ENCODE peak calls at places on chromosomes 5 and 9, in seven cellular contexts. R is AG04450, Y is adrenal gland, W is Peyer's patch, E is aorta, X is RWPE1, O is astrocyte. S is an unnamed sample.
A peak's percentile ranks its signal among the peaks of the same experiment; 100 is the strongest.

GRCh38 chr9:69564557-69564956 is 107.6 kb downstream of the APBA1 start:
- DNase-seq in Y (no peak), X (no peak), O (no peak), R (no peak), E (no peak), W (no peak), S (no peak)

GRCh38 chr9:96429710-96430109 is 11.5 kb upstream of the ZNF367 start:
- DNase-seq in O (no peak), Y (no peak), X (no peak), E (no peak), R (no peak), W (no peak), S (no peak)

GRCh38 chr5:179863449-179864085 is 5.0 kb upstream of the MRNIP start:
- DNase-seq in R (no peak), Y (no peak), E (peak; percentile 74), W (no peak), O (no peak), X (no peak), S (no peak)

GRCh38 chr5:79237735-79238560 is 2.0 kb downstream of the JMY start:
- DNase-seq in X (no peak), E (no peak), R (no peak), Y (no peak), O (no peak), W (no peak), S (no peak)

GRCh38 chr9:134853893-134854292 is 26.7 kb upstream of the FCN2 start:
- DNase-seq in O (no peak), W (no peak), X (no peak), R (no peak), E (peak; percentile 34), Y (no peak), S (no peak)

GRCh38 chr5:60633336-60633735 is 66.6 kb downstream of the DEPDC1B start:
- DNase-seq in E (peak; percentile 78), R (peak; percentile 41), O (peak; percentile 87), Y (no peak), W (no peak), X (peak; percentile 11), S (no peak)

GRCh38 chr9:34986541-34987047 is 3.0 kb upstream of the DNAJB5 start:
- DNase-seq in O (peak; percentile 18), X (no peak), R (no peak), Y (peak; percentile 22), W (peak; percentile 68), E (peak; percentile 74), S (no peak)

GRCh38 chr5:39073759-39074008 is 515 bp downstream of the RICTOR start:
- DNase-seq in Y (no peak), R (no peak), E (no peak), O (no peak), W (no peak), X (no peak), S (peak; percentile 61)

GRCh38 chr5:143199161-143199560 is 204.3 kb downstream of the NR3C1 start:
- DNase-seq in E (no peak), Y (no peak), R (no peak), X (no peak), W (no peak), O (no peak), S (no peak)

GRCh38 chr5:119750887-119751733 is 121.8 kb downstream of the FAM170A start:
- DNase-seq in X (no peak), Y (no peak), O (no peak), R (no peak), W (no peak), E (no peak), S (no peak)

GRCh38 chr5:150438873-150439546 is 10.5 kb downstream of the RPS14 start:
- DNase-seq in E (no peak), X (peak; percentile 51), O (no peak), Y (no peak), R (no peak), W (no peak), S (peak; percentile 39)

GRCh38 chr5:134227259-134227658 is 1.4 kb upstream of the PPP2CA start:
- DNase-seq in W (no peak), X (no peak), R (no peak), O (no peak), Y (no peak), E (no peak), S (peak; percentile 12)

GRCh38 chr5:61600141-61600480 is 268.1 kb downstream of the ZSWIM6 start:
- DNase-seq in E (no peak), O (no peak), X (no peak), W (no peak), R (no peak), Y (no peak), S (no peak)

GRCh38 chr5:151086905-151087360 is 6.1 kb upstream of the TNIP1 start:
- DNase-seq in W (peak; percentile 76), X (no peak), E (peak; percentile 72), O (no peak), R (no peak), Y (no peak), S (peak; percentile 70)

GRCh38 chr5:142432961-142433360 is 108.1 kb upstream of the SPRY4 start:
- DNase-seq in W (peak; percentile 31), Y (no peak), R (no peak), O (no peak), X (no peak), E (no peak), S (peak; percentile 36)

GRCh38 chr9:100852088-100852487 is 176.4 kb upstream of the PLPPR1 start:
- DNase-seq in Y (no peak), R (no peak), X (no peak), O (no peak), E (no peak), W (no peak), S (no peak)

GRCh38 chr9:133959171-133959570 is 33.0 kb downstream of the VAV2 start:
- DNase-seq in E (no peak), O (no peak), X (no peak), W (no peak), R (no peak), Y (no peak), S (no peak)

GRCh38 chr5:67799732-67800234 is 415.8 kb upstream of the PIK3R1 start:
- DNase-seq in O (peak; percentile 48), E (no peak), W (no peak), Y (peak; percentile 19), R (no peak), X (no peak), S (no peak)

GRCh38 chr9:134980516-134980915 is 62.8 kb upstream of the FCN1 start:
- DNase-seq in W (no peak), R (no peak), X (no peak), O (no peak), Y (no peak), E (peak; percentile 61), S (no peak)

GRCh38 chr9:128275198-128276007 is at the start of gene GOLGA2:
- DNase-seq in R (no peak), Y (peak; percentile 50), W (no peak), O (peak; percentile 67), X (peak; percentile 80), E (peak; percentile 86), S (peak; percentile 42)

GRCh38 chr5:102600964-102601363 is 102.2 kb upstream of the SLCO6A1 start:
- DNase-seq in R (no peak), Y (peak; percentile 26), O (peak; percentile 27), E (no peak), W (no peak), X (no peak), S (no peak)

GRCh38 chr9:81754245-81754644 is 64.9 kb upstream of the TLE1 start:
- DNase-seq in X (no peak), Y (no peak), E (no peak), W (no peak), O (peak; percentile 21), R (no peak), S (no peak)

GRCh38 chr5:149681922-149682321 is 48.2 kb upstream of the PPARGC1B start:
- DNase-seq in O (no peak), W (no peak), X (no peak), Y (no peak), R (no peak), E (no peak), S (no peak)

GRCh38 chr5:139262414-139263139 is 31.0 kb upstream of the MATR3 start:
- DNase-seq in O (peak; percentile 84), X (peak; percentile 96), E (peak; percentile 93), R (peak; percentile 87), Y (peak; percentile 91), W (peak; percentile 51), S (peak; percentile 89)
- H3K27ac ChIP-seq in O (no peak overlapping the region), X (no peak overlapping the region), E (no peak overlapping the region), R (no peak overlapping the region), Y (peak overlapping the region; percentile 23), W (no peak overlapping the region), S (no peak overlapping the region)

GRCh38 chr5:158640581-158640980 is 459.1 kb downstream of the EBF1 start:
- DNase-seq in E (no peak), R (no peak), W (no peak), O (peak; percentile 31), Y (no peak), X (peak; percentile 35), S (peak; percentile 24)
- H3K27ac ChIP-seq in E (no peak overlapping the region), R (no peak overlapping the region), W (no peak overlapping the region), O (peak overlapping the region; percentile 43), Y (no peak overlapping the region), X (no peak overlapping the region), S (no peak overlapping the region)

DNA sequence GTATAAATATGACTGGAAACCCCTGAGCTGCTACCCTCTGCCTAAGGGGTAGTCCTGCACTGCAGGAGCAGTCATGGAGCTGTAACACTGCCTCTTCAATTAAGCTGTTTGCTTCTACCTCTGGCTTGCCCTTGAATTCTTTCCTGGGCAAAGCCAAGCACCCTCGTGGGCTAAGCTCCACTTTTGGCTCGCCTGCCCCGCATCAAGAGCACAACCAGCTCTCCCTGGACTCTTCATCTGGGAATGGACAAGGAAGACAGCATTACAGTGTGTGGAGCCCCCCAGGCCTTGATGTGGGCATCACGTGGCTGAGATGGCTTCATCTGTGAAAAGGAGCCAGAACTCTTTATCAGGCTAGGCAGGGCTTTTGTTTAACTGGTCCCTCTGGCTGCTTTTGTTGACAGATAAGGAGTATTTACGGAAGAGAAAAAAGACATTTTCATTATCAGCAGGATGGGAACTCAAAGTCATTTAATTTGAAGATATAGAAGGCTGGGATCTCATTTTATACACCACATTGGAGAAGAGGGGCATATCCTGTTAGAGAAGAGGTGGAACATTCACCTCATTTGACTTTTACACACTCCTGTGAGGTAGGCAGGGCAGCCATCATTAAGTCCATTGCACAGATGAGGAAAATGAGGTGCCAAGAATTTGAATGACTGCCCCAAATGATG is 137.8 kb downstream of the SEMA6A start:
- DNase-seq in R (no peak), X (no peak), Y (no peak), O (no peak), W (no peak), E (no peak), S (no peak)
- H3K27ac ChIP-seq in R (no peak overlapping the region), X (no peak overlapping the region), Y (no peak overlapping the region), O (no peak overlapping the region), W (no peak overlapping the region), E (no peak overlapping the region), S (no peak overlapping the region)

DNA sequence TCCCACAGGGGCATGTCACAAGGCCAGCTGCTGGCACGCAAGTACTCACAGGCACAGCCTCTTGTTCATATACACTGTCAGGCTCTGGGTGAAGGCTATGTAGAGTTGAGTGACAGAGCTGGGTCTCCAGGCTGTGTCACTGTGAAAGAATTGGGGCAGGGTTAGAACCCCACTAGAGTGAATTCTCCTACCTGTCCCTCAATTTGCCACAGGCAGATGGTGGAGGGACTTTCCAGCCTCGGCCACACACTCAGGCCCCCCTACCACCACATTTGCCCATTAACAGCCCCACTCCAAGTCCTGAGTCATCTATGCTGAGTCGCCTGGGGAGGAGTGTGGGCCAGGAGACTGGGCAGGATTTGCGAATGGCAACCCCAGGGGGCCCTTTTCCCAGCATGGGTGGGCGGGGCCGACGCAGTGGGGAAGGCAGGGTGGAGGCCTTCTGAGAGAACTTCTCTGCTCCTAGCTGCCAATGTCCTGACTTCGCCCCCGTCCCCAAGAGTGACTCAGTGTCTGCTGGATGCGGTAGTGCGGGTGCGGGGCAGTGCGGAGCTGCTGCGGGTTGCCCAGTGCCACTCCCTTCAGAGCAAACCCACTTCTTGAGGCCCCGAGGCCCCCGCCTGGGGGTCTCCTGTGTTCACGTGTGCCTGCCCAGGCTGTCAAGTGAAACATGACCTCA is 50.3 kb upstream of the PSD2 start:
- DNase-seq in X (peak; percentile 60), R (no peak), W (peak; percentile 18), O (peak; percentile 85), Y (peak; percentile 75), E (peak; percentile 97), S (peak; percentile 85)
- H3K27ac ChIP-seq in X (peak overlapping the region; percentile 4), R (peak overlapping the region; percentile 11), W (peak overlapping the region; percentile 52), O (peak overlapping the region; percentile 84), Y (peak overlapping the region; percentile 46), E (peak overlapping the region; percentile 16), S (peak overlapping the region; percentile 51)